ENCODE peak calls at places on chromosomes 16 and 17, in five cellular contexts. P is right atrium auricular region, S is foreskin fibroblast, W is brain microvascular endothelial cell, M is adrenal gland. J is an unnamed sample.

GRCh38 chr16:57301126-57301817 is 16.8 kb upstream of the PLLP start:
- DNase-seq in P (no peak), S (no peak), W (no peak), M (peak), J (no peak)

GRCh38 chr17:31226950-31227349 is 70.1 kb downstream of the OMG start:
- DNase-seq in P (no peak), S (no peak), W (no peak), M (no peak), J (no peak)

GRCh38 chr16:53211253-53211652 is 156.5 kb downstream of the CHD9 start:
- DNase-seq in P (no peak), S (no peak), W (no peak), M (no peak), J (no peak)

GRCh38 chr16:16828913-16829398 is 450.0 kb downstream of the NPIPA7 start:
- DNase-seq in P (no peak), S (no peak), W (no peak), M (no peak), J (no peak)

GRCh38 chr16:25006504-25007055 is 8.6 kb downstream of the ARHGAP17 start:
- DNase-seq in P (no peak), S (peak), W (peak), M (no peak), J (no peak)

GRCh38 chr17:11925271-11926021 is 71.8 kb downstream of the ZNF18 start:
- DNase-seq in P (peak), S (no peak), W (no peak), M (no peak), J (no peak)

GRCh38 chr16:16867994-16868393 is 489.1 kb downstream of the NPIPA7 start:
- DNase-seq in P (no peak), S (no peak), W (no peak), M (no peak), J (no peak)

GRCh38 chr17:61822326-61823285 is 40.7 kb downstream of the BRIP1 start:
- DNase-seq in P (no peak), S (no peak), W (no peak), M (no peak), J (no peak)

GRCh38 chr17:69716571-69716970 is 302.1 kb downstream of the MAP2K6 start:
- DNase-seq in P (no peak), S (peak), W (no peak), M (no peak), J (no peak)

GRCh38 chr17:19346351-19347255 is 15.9 kb downstream of the B9D1 start:
- DNase-seq in P (peak), S (peak), W (peak), M (peak), J (peak)

GRCh38 chr17:4482338-4483011 is 16.2 kb upstream of the SPNS2 start:
- DNase-seq in P (no peak), S (no peak), W (no peak), M (no peak), J (no peak)

GRCh38 chr17:19977360-19978205 is at the start of gene AKAP10:
- DNase-seq in P (peak), S (peak), W (peak), M (peak), J (peak)

GRCh38 chr16:57769541-57770145 is 32.6 kb downstream of the KIFC3 start:
- DNase-seq in P (no peak), S (no peak), W (no peak), M (no peak), J (no peak)

GRCh38 chr17:82782657-82783207 is 30.9 kb downstream of the TBCD start:
- DNase-seq in P (no peak), S (no peak), W (no peak), M (no peak), J (no peak)

GRCh38 chr17:17836818-17837379 is at the start of gene SREBF1:
- DNase-seq in P (no peak), S (peak), W (peak), M (peak), J (no peak)

GRCh38 chr16:17775061-17775460 is 304.3 kb upstream of the XYLT1 start:
- DNase-seq in P (no peak), S (peak), W (peak), M (no peak), J (no peak)

GRCh38 chr17:39607057-39607850 is 466 bp downstream of the NEUROD2 start:
- DNase-seq in P (no peak), S (no peak), W (no peak), M (no peak), J (no peak)

GRCh38 chr16:77916111-77916510 is 106.2 kb upstream of the CLEC3A start:
- DNase-seq in P (no peak), S (no peak), W (no peak), M (no peak), J (no peak)

GRCh38 chr17:30506423-30506822 is 29.2 kb downstream of the GOSR1 start:
- DNase-seq in P (no peak), S (no peak), W (no peak), M (no peak), J (no peak)

GRCh38 chr16:20995711-20996110 is 95.1 kb downstream of the LYRM1 start:
- DNase-seq in P (no peak), S (no peak), W (no peak), M (no peak), J (no peak)

GRCh38 chr17:55577687-55578086 is 66.4 kb upstream of the SMIM36 start:
- DNase-seq in P (no peak), S (no peak), W (peak), M (no peak), J (no peak)

GRCh38 chr17:18859256-18859655 is 1.3 kb downstream of the PRPSAP2 start:
- DNase-seq in P (no peak), S (peak), W (peak), M (no peak), J (no peak)

DNA sequence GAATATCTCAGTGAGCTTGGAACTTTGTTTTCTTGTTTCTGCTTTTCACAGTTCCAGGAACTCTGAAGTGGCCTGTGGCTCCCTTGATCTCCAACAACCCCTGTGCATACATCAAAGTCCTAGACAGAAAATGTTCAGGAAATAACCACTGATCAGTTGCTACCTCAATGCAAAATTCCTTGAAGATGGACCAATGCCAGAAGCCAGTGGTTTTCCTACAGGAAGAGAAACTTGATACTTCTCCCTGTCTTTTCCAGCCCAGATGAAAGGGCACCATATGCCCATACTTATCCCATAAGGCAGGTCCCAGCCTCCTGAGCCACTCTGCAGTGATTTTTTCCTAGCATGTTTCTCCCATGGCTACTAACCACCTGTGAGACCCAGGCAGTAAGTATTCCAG is 12.3 kb upstream of the CDRT4 start:
- DNase-seq in P (no peak), S (peak), W (no peak), M (no peak), J (peak)
- H3K4me3 ChIP-seq in P (no peak), S (no peak), W (no peak), M (no peak), J (no peak)

DNA sequence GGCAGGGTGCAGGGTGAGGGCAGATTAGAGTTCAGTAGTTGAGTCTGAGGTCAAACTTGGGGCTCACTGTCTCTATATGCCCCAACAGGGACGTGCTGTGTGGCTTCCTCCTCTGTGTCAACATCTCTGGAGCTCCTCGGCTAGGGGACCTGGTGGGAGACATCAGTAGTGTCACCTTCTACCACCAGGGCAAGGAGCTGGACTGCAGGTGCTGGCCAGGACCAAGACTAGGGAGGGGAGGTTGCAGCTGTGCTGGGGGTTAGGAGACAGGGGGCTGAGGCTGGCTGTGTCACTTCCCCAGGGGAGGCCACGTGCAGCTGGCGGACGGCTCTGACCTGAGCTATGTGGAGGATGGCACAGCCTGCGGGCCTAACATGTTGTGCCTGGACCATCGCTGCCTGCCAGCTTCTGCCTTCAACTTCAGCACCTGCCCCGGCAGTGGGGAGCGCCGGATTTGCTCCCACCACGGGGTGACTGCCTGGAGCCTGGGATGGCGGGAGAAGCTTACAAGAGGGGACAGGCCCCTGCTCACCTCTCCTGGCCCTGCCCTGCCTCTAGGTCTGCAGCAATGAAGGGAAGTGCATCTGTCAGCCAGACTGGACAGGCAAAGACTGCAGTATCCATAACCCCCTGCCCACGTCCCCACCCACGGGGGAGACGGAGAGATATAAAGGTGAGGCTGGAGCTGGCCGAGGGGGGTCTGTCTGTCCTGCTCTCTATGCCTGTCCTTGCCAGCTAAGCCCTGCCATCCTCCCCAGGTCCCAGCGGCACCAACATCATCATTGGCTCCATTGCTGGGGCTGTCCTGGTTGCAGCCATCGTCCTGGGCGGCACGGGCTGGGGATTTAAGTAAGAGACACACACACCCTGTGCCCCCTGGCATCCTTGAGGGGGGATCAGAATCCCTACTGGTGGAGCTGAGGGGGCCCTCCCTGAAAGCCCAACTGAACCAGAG is 18.9 kb downstream of the ADAM11 start:
- DNase-seq in P (no peak), S (no peak), W (no peak), M (no peak), J (no peak)
- TF ChIP-seq CTCF in P (no peak), S (no peak), W (no peak), M (no peak), J (no peak)

GRCh38 chr17:63993368-63993990 is 4.7 kb upstream of the PRR29 start:
- DNase-seq in P (no peak), S (no peak), W (no peak), M (no peak), J (no peak)
- H3K4me3 ChIP-seq in P (no peak), S (no peak), W (no peak), M (no peak), J (no peak)

GRCh38 chr17:7239091-7240027 is at the start of gene PHF23:
- DNase-seq in P (peak), S (peak), W (peak), M (peak), J (peak)

GRCh38 chr17:7241047-7241733 is 1.1 kb downstream of the GABARAP start:
- DNase-seq in P (no peak), S (no peak), W (no peak), M (no peak), J (no peak)

GRCh38 chr17:7241783-7242716 is at the start of gene GABARAP:
- DNase-seq in P (peak), S (peak), W (peak), M (peak), J (no peak)

GRCh38 chr17:7240375-7240774 is 1.1 kb upstream of the PHF23 start:
- DNase-seq in P (no peak), S (no peak), W (no peak), M (no peak), J (no peak)

DNA sequence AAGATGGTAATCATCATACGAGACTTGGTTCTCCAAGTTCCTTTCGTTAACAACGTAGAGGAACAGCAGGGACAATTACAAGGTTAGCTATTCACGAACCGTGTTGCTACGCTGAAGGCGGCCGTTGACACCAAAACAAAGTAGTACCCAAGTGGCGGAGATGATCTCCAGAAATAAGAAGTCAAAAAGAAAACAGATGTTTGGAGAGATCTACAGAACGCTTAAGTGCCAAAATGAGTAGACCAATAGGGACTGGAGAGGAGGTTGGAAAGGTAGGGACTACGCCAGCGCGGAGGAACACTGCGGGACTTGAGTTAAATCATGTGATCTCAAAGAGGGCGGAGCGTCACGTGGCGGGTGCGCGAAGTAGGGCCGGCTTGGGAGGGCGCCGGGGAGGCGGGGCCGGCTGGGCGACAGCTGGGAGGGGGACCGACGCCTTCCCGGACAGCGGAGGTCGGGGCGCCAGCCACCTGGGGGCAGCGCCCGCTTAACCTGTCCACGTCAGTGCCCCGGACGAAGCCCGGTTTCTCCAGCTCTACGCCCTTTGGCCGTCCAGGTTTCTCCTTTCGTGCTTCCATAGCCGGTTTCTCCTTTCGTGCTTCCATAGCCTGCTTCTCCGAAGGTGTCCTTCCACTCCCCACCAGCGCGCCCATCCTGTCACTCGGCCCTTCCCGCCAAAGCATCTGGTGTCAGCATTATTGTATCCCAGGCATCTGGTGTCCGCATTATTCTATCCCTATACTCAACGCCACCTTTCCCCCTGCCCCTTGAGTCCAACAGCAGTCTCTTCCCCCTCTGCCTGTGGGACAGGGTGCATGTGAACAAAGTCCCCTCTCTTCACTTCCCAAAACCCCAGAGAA is 698 bp upstream of the GABARAP start:
- DNase-seq in P (peak), S (peak), W (peak), M (peak), J (peak)
- TF ChIP-seq CTCF in P (peak), S (no peak), W (no peak), M (no peak), J (no peak)

GRCh38 chr16:73049051-73049910 is 1.4 kb upstream of the ZFHX3 start:
- DNase-seq in P (no peak), S (no peak), W (no peak), M (no peak), J (no peak)
- H3K4me3 ChIP-seq in P (no peak), S (peak), W (peak), M (no peak), J (no peak)

GRCh38 chr16:61366006-61366405 is 670.2 kb downstream of the CDH8 start:
- DNase-seq in P (no peak), S (no peak), W (no peak), M (no peak), J (no peak)
- TF ChIP-seq CTCF in P (no peak), S (no peak), W (no peak), M (no peak), J (no peak)

GRCh38 chr17:37478187-37478586 is 11.5 kb upstream of the DUSP14 start:
- DNase-seq in P (peak), S (peak), W (no peak), M (no peak), J (no peak)
- H3K4me3 ChIP-seq in P (no peak), S (no peak), W (no peak), M (no peak), J (no peak)

GRCh38 chr17:48153711-48154642 is 46.4 kb downstream of the SNX11 start:
- DNase-seq in P (no peak), S (peak), W (no peak), M (no peak), J (no peak)
- TF ChIP-seq CTCF in P (peak), S (peak), W (peak), M (no peak), J (peak)

GRCh38 chr17:1937461-1937860 is 87.7 kb downstream of the RTN4RL1 start:
- DNase-seq in P (no peak), S (no peak), W (no peak), M (no peak), J (no peak)

GRCh38 chr17:1933875-1934715 is 91.0 kb downstream of the RTN4RL1 start:
- DNase-seq in P (no peak), S (no peak), W (no peak), M (no peak), J (no peak)

GRCh38 chr17:1939979-1940809 is 84.9 kb downstream of the RTN4RL1 start:
- DNase-seq in P (no peak), S (peak), W (no peak), M (no peak), J (no peak)

GRCh38 chr17:1934901-1935300 is 90.2 kb downstream of the RTN4RL1 start:
- DNase-seq in P (no peak), S (no peak), W (no peak), M (no peak), J (no peak)

GRCh38 chr17:1936766-1937165 is 88.4 kb downstream of the RTN4RL1 start:
- DNase-seq in P (no peak), S (no peak), W (no peak), M (no peak), J (no peak)
- H3K4me3 ChIP-seq in P (no peak), S (no peak), W (no peak), M (no peak), J (no peak)

J was measured in HFF-Myc.